ENCODE peak calls at places on chromosomes 5 and 9, in four cellular contexts. B is HepG2, X is heart left ventricle, N is psoas muscle. Y is an unnamed sample.

GRCh38 chr5:168365581-168366081 is 74.2 kb downstream of the WWC1 start:
- DNase-seq in B (peak; percentile 28), X (no peak), N (peak; percentile 57), Y (peak; percentile 90)

GRCh38 chr9:16356196-16356765 is 514.2 kb downstream of the BNC2 start:
- DNase-seq in B (no peak), X (no peak), N (no peak), Y (no peak)

GRCh38 chr9:83281306-83282255 is 218.6 kb upstream of the RASEF start:
- DNase-seq in B (no peak), X (peak; percentile 41), N (no peak), Y (no peak)

GRCh38 chr9:12141422-12141821 is 551.8 kb upstream of the TYRP1 start:
- DNase-seq in B (no peak), X (no peak), N (no peak), Y (no peak)

GRCh38 chr5:145925353-145925752 is 11.0 kb upstream of the SH3RF2 start:
- DNase-seq in B (no peak), X (no peak), N (no peak), Y (no peak)

GRCh38 chr9:4207881-4208615 is 91.8 kb downstream of the GLIS3 start:
- DNase-seq in B (no peak), X (peak; percentile 22), N (no peak), Y (no peak)

GRCh38 chr5:68112658-68113057 is 102.9 kb upstream of the PIK3R1 start:
- DNase-seq in B (no peak), X (no peak), N (no peak), Y (no peak)

GRCh38 chr5:68134033-68134668 is 81.4 kb upstream of the PIK3R1 start:
- DNase-seq in B (no peak), X (no peak), N (no peak), Y (no peak)

GRCh38 chr9:136327313-136327971 is at the start of gene GPSM1:
- DNase-seq in B (no peak), X (peak; percentile 73), N (no peak), Y (peak; percentile 66)

GRCh38 chr5:133994297-133994989 is 10.3 kb downstream of the VDAC1 start:
- DNase-seq in B (no peak), X (no peak), N (no peak), Y (no peak)

DNA sequence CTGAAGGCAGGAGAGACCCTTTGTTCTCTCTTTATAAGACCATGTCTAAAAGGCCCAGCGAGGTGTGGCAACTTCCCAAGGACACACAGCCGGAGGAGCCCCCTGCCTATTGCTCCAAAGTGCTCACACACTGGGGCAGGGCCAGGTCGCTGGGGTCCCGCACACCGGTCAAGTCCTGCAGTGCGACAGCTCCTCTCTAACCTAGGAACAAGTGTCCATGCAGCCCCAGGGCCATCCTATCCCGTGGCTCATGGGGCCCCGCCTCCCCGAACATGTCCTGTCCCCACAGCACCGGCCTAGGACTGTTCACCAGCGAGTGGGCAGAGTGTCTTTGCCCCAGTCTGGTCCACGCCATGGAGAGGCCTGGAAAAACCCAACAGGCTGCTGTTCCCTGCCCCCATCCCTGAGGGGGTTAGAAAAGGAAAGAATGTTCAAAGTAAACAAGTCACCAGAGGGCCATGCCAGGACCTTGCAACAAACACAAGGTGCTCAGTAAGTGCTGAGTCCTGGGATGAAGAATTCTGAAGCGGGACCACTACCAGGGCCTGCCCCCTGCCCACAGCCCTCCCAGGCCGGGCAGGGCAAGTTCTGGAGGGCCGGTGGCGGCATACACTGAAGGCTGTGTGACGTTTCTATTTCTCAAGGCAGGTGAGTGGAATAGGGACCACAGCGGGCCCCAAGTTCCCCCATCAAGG is 958 bp downstream of the NINJ1 start:
- DNase-seq in B (peak; percentile 72), X (no peak), N (no peak), Y (no peak)
- H3K4me1 ChIP-seq in B (peaks cover 84% of the 10 kb centered on the region), X (peaks cover 63% of the 10 kb centered on the region), N (peaks cover 54% of the 10 kb centered on the region), Y (peaks cover 10% of the 10 kb centered on the region)

GRCh38 chr9:79577969-79578723 is 6.4 kb downstream of the TLE4 start:
- DNase-seq in B (no peak), X (no peak), N (no peak), Y (no peak)
- H3K27me3 ChIP-seq in B (no peaks in the 10 kb centered on the region), X (no peaks in the 10 kb centered on the region), N (no peaks in the 10 kb centered on the region), Y (no peaks in the 10 kb centered on the region)

GRCh38 chr5:179867079-179867465 is 8.5 kb upstream of the MRNIP start:
- DNase-seq in B (no peak), X (no peak), N (no peak), Y (no peak)
- H3K36me3 ChIP-seq in B (peaks cover 42% of the 10 kb centered on the region), X (peaks cover 5% of the 10 kb centered on the region), N (peaks cover 93% of the 10 kb centered on the region), Y (peaks cover 6% of the 10 kb centered on the region)

GRCh38 chr9:131690462-131690861 is 49.4 kb downstream of the RAPGEF1 start:
- DNase-seq in B (no peak), X (no peak), N (no peak), Y (no peak)

GRCh38 chr9:131682261-131682660 is 57.6 kb downstream of the RAPGEF1 start:
- DNase-seq in B (no peak), X (no peak), N (no peak), Y (no peak)

GRCh38 chr9:131690950-131691573 is 48.8 kb downstream of the RAPGEF1 start:
- DNase-seq in B (no peak), X (no peak), N (no peak), Y (no peak)

GRCh38 chr9:131685753-131686706 is 53.8 kb downstream of the RAPGEF1 start:
- DNase-seq in B (no peak), X (no peak), N (no peak), Y (no peak)
- H3K4me1 ChIP-seq in B (peaks cover 15% of the 10 kb centered on the region), X (peaks cover 69% of the 10 kb centered on the region), N (peaks cover 19% of the 10 kb centered on the region), Y (peaks cover under 1% of the 10 kb centered on the region)

DNA sequence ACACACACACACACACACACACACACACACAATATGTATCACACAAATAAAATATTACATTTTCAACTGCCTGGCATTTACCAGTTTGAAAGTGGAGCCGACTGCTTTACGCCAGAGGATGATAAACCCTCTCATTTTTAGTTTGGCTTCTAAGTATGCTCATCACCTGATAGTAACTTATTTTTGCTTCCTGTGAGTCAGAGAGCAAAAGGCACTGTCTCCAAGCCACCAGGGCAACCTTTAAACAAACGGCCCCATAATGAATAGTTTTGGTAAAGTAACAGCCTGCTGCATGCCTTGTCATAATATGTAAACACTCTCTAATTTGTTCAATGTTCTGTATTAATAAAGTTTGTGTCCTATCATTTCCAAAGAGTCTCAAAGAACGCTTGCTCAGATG is 26.9 kb downstream of the KLF4 start:
- DNase-seq in B (peak; percentile 23), X (no peak), N (no peak), Y (no peak)
- H3K27me3 ChIP-seq in B (no peaks in the 10 kb centered on the region), X (no peaks in the 10 kb centered on the region), N (no peaks in the 10 kb centered on the region), Y (no peaks in the 10 kb centered on the region)

GRCh38 chr5:151675225-151675955 is 11.3 kb downstream of the SPARC start:
- DNase-seq in B (no peak), X (no peak), N (no peak), Y (no peak)
- H3K36me3 ChIP-seq in B (no peaks in the 10 kb centered on the region), X (peaks cover 3% of the 10 kb centered on the region), N (peaks cover 57% of the 10 kb centered on the region), Y (no peaks in the 10 kb centered on the region)

DNA sequence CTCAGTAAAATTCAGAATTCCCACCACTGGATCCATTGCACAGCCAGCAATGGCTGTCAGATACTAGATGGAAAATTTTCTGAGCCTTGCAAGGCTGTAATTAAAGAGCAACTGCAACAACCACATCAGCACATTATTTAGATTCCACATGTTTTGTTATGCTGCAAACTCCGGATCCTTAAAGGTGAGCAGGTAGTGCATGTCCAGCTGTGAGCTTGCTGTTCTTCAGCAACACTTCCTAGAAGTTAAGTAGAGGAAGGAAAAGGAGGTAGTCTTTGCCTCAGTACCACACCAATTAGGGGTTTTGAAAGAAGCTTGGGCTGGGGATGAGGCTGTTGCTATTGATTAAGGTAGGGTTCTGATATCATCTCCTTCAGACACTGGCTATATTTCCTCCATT is 144.3 kb downstream of the AUH start:
- DNase-seq in B (no peak), X (no peak), N (no peak), Y (no peak)
- H3K4me1 ChIP-seq in B (peaks cover 12% of the 10 kb centered on the region), X (peaks cover 7% of the 10 kb centered on the region), N (peaks cover 13% of the 10 kb centered on the region), Y (peaks cover 8% of the 10 kb centered on the region)

GRCh38 chr5:121525731-121526130 is 326.0 kb upstream of the FTMT start:
- DNase-seq in B (no peak), X (no peak), N (no peak), Y (no peak)
- H3K27me3 ChIP-seq in B (no peaks in the 10 kb centered on the region), X (no peaks in the 10 kb centered on the region), N (no peaks in the 10 kb centered on the region), Y (no peaks in the 10 kb centered on the region)

Y was measured in Caco-2.